ENCODE peak calls at places on chromosome 7, in five cellular contexts. One of them, this sample, is unnamed. For H3K4me1, the result is how much of the 10 kb centered on the place peaks cover.

GRCh38 chr7:28573059-28573553 is 160.8 kb downstream of the CREB5 start:
- DNase-seq in ovary: no peak
- DNase-seq in upper lobe of left lung: peak
- DNase-seq in SK-N-SH: peak
- DNase-seq in adipocyte: peak
- DNase-seq in this sample: peak

GRCh38 chr7:92245487-92246362 is at the start of the genes ANKIB1 and KRIT1:
- DNase-seq in ovary: peak
- DNase-seq in upper lobe of left lung: peak
- DNase-seq in SK-N-SH: peak
- DNase-seq in adipocyte: peak
- DNase-seq in this sample: peak

GRCh38 chr7:82442492-82443043 is 1.0 kb downstream of the CACNA2D1 start:
- DNase-seq in ovary: no peak
- DNase-seq in upper lobe of left lung: peak
- DNase-seq in SK-N-SH: peak
- DNase-seq in adipocyte: peak
- DNase-seq in this sample: peak

GRCh38 chr7:132554446-132554845 is 21.8 kb downstream of the PLXNA4 start:
- DNase-seq in ovary: no peak
- DNase-seq in upper lobe of left lung: no peak
- DNase-seq in SK-N-SH: no peak
- DNase-seq in adipocyte: no peak
- DNase-seq in this sample: no peak

GRCh38 chr7:110604885-110605284 is 486.0 kb upstream of the LRRN3 start:
- DNase-seq in ovary: no peak
- DNase-seq in upper lobe of left lung: no peak
- DNase-seq in SK-N-SH: peak
- DNase-seq in adipocyte: peak
- DNase-seq in this sample: no peak

GRCh38 chr7:92461027-92462003 is 14.0 kb downstream of the GATAD1 start:
- DNase-seq in ovary: no peak
- DNase-seq in upper lobe of left lung: no peak
- DNase-seq in SK-N-SH: peak
- DNase-seq in adipocyte: peak
- DNase-seq in this sample: no peak

GRCh38 chr7:6623589-6624245 is 8.3 kb downstream of the ZNF853 start:
- DNase-seq in ovary: no peak
- DNase-seq in upper lobe of left lung: no peak
- DNase-seq in SK-N-SH: no peak
- DNase-seq in adipocyte: no peak
- DNase-seq in this sample: no peak

GRCh38 chr7:45229130-45229920 is 71.7 kb downstream of the RAMP3 start:
- DNase-seq in ovary: no peak
- DNase-seq in upper lobe of left lung: peak
- DNase-seq in SK-N-SH: peak
- DNase-seq in adipocyte: no peak
- DNase-seq in this sample: no peak

GRCh38 chr7:101363734-101364374 is 1.2 kb downstream of the COL26A1 start:
- DNase-seq in ovary: peak
- DNase-seq in upper lobe of left lung: peak
- DNase-seq in SK-N-SH: peak
- DNase-seq in adipocyte: peak
- DNase-seq in this sample: peak

GRCh38 chr7:194996-195829 is 2.8 kb downstream of the FAM20C start:
- DNase-seq in ovary: no peak
- DNase-seq in upper lobe of left lung: peak
- DNase-seq in SK-N-SH: no peak
- DNase-seq in adipocyte: peak
- DNase-seq in this sample: no peak
- H3K4me1 ChIP-seq in ovary: under half
- H3K4me1 ChIP-seq in upper lobe of left lung: half or more
- H3K4me1 ChIP-seq in SK-N-SH: under half
- H3K4me1 ChIP-seq in adipocyte: under half
- H3K4me1 ChIP-seq in this sample: half or more

GRCh38 chr7:90736316-90736715 is 140.2 kb downstream of the CDK14 start:
- DNase-seq in ovary: no peak
- DNase-seq in upper lobe of left lung: no peak
- DNase-seq in SK-N-SH: no peak
- DNase-seq in adipocyte: no peak
- DNase-seq in this sample: no peak
- H3K4me1 ChIP-seq in ovary: under half
- H3K4me1 ChIP-seq in upper lobe of left lung: under half
- H3K4me1 ChIP-seq in SK-N-SH: under half
- H3K4me1 ChIP-seq in adipocyte: under half
- H3K4me1 ChIP-seq in this sample: under half

GRCh38 chr7:142476077-142476476 is 218.2 kb upstream of the PRSS58 start:
- DNase-seq in ovary: no peak
- DNase-seq in upper lobe of left lung: no peak
- DNase-seq in SK-N-SH: no peak
- DNase-seq in adipocyte: peak
- DNase-seq in this sample: no peak
- H3K4me1 ChIP-seq in ovary: under half
- H3K4me1 ChIP-seq in upper lobe of left lung: under half
- H3K4me1 ChIP-seq in SK-N-SH: under half
- H3K4me1 ChIP-seq in adipocyte: under half
- H3K4me1 ChIP-seq in this sample: under half

DNA sequence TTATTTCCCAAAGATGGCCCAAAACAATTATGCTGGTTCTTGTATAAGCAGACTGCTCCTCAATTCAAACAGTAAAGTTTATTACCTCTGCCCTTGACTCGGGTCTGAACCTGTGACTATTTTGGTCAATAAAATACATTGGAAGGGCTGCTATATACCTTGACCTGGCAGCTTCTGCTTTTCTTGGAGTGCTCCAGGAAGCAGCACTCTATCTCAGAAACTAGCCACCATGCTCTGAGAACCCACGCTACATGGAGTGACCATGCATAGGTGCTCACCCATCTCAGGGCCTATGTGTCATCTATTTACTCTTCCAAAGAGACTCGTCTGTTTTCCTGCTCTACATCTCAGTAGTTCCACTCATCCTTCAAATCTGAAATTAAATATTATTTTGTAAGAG is 299.9 kb downstream of the AHR start:
- DNase-seq in ovary: no peak
- DNase-seq in upper lobe of left lung: no peak
- DNase-seq in SK-N-SH: no peak
- DNase-seq in adipocyte: no peak
- DNase-seq in this sample: no peak
- H3K4me1 ChIP-seq in ovary: under half
- H3K4me1 ChIP-seq in upper lobe of left lung: under half
- H3K4me1 ChIP-seq in SK-N-SH: under half
- H3K4me1 ChIP-seq in adipocyte: under half
- H3K4me1 ChIP-seq in this sample: under half

DNA sequence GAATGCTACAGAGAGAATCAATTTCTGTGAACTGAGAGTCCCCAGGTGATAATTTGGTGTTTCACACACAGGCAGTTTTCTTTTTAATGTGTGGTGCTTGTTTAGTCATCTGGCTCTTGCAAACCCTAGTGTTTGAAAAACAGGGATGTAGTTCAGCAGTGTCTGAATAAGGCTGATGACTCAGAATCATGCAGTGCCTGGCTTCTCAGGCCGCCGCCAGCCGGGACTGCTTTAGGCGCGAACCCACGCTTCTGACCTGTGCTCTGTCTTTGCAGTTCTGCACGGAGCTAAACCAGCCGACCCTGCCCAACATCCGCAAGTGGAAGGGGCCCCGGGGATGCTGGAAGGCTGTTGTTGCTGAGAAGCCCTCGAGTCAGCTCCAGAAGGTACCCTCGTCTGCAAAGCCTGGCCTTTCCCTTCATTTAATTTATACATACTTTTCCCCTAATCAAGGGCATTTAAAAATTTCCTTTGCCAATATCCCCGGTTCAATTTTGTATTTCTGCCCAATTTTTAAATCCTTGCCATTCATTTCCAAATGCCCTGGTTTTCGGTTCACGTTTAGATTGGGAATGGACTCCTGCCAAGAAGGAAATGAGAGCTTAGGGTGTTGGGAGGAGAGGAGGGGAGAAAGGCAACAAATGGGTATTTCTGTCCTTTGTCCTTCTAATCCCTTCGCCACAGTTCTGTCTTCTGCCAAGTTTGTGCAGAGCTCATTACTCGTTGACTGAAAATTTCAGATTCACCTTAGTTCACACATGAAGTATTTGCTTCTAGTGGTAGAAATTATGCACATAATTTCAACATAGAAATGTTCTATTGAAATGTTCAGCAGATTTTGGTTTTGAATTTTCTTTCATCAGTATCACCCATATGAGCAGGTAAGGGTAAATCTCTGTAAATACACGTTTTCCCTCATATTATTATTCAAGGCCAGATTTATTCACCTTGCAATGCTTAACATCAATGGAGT is 108.5 kb upstream of the ANLN start:
- DNase-seq in ovary: peak
- DNase-seq in upper lobe of left lung: peak
- DNase-seq in SK-N-SH: peak
- DNase-seq in adipocyte: peak
- DNase-seq in this sample: peak
- H3K4me1 ChIP-seq in ovary: under half
- H3K4me1 ChIP-seq in upper lobe of left lung: under half
- H3K4me1 ChIP-seq in SK-N-SH: half or more
- H3K4me1 ChIP-seq in adipocyte: half or more
- H3K4me1 ChIP-seq in this sample: half or more

GRCh38 chr7:143395187-143396149 is 13.2 kb downstream of the EPHA1 start:
- DNase-seq in ovary: no peak
- DNase-seq in upper lobe of left lung: no peak
- DNase-seq in SK-N-SH: no peak
- DNase-seq in adipocyte: no peak
- DNase-seq in this sample: no peak
- H3K4me1 ChIP-seq in ovary: under half
- H3K4me1 ChIP-seq in upper lobe of left lung: half or more
- H3K4me1 ChIP-seq in SK-N-SH: under half
- H3K4me1 ChIP-seq in adipocyte: half or more
- H3K4me1 ChIP-seq in this sample: half or more

DNA sequence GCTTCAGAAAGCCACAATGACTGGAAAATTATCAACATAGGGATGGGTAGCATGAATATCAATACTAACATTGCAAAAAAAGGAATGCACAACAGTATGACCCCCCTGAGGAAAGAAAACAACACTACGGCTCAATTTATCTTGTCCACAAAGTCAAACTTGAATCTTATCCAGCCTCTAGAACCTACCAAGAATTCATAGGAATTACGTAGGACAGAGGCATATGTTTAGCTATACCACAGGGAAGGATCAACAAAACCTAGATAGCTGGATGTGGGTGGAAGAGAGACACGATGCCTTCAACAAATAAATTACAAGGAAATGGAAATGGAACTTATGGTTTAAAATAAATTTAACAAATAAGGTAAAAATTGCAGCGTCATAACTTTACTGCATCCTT is 54.6 kb downstream of the AGMO start:
- DNase-seq in ovary: no peak
- DNase-seq in upper lobe of left lung: no peak
- DNase-seq in SK-N-SH: no peak
- DNase-seq in adipocyte: no peak
- DNase-seq in this sample: no peak
- H3K4me1 ChIP-seq in ovary: under half
- H3K4me1 ChIP-seq in upper lobe of left lung: under half
- H3K4me1 ChIP-seq in SK-N-SH: under half
- H3K4me1 ChIP-seq in adipocyte: under half
- H3K4me1 ChIP-seq in this sample: under half

DNA sequence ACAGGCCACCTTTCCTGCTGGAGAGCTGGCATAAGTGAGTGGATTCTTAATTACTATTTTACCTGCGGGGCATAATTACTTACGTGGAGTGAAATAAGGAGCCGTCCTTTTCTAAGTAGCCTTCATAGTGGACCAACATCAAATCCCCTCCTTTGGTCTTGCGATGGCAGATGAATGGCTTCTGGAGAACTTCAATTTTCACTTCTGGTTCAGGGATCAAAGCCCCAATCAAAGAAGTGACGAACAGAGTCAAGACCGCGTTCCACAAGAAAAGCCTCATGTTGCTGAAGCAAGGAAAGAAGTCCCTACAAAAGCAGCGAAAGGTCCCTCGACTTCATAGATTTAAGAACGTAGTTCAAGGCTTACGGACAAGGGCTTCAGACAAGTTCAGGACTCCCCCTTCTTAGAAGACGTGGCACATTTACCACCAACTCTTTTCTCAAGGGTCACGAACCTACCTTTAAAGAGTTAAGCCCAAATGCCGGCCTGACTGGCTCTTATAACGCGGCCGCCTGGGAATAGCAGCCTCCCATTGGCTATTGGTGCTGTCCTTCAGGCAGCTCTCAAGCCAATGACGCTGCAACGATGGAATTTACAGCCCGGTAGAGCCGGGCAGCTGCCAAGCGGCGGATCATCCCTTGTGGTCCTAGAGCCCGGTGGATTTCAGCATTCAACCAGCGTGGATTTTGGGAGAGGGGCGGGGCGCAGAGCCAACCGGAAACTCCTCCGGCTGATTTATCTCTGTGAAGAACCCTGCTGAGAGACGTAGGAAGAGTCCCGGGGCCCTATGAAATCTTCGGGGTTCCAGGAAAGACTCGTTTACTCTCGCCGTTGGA is at the start of gene FKBP14:
- DNase-seq in ovary: peak
- DNase-seq in upper lobe of left lung: peak
- DNase-seq in SK-N-SH: peak
- DNase-seq in adipocyte: peak
- DNase-seq in this sample: peak
- H3K4me1 ChIP-seq in ovary: under half
- H3K4me1 ChIP-seq in upper lobe of left lung: under half
- H3K4me1 ChIP-seq in SK-N-SH: under half
- H3K4me1 ChIP-seq in adipocyte: under half
- H3K4me1 ChIP-seq in this sample: half or more